ENCODE peak calls at places on chromosomes 13 and 19, in nine cellular contexts. Y is cardiac muscle cell, B is transverse colon, E is tibial nerve, D is AG09309, A is AG10803, M is H9, O is gastrocnemius medialis, Q is progenitor cell of endocrine pancreas. R is an unnamed sample.
A peak's percentile ranks its signal among the peaks of the same experiment; 100 is the strongest.

GRCh38 chr19:5123646-5124045 is 154.7 kb downstream of the KDM4B start:
- DNase-seq in E (no peak), B (no peak), D (no peak), M (peak; percentile 47), O (no peak), Y (no peak), A (no peak), Q (no peak), R (no peak)

GRCh38 chr19:10871711-10872550 is 578 bp downstream of the CARM1 start:
- DNase-seq in A (no peak), E (no peak), D (no peak), O (peak; percentile 18), B (peak; percentile 44), Q (peak; percentile 39), M (no peak), Y (peak; percentile 60), R (no peak)

GRCh38 chr13:51865838-51866237 is 4.1 kb downstream of the CCDC70 start:
- DNase-seq in E (no peak), Y (no peak), O (no peak), D (no peak), Q (no peak), B (no peak), M (peak; percentile 62), A (no peak), R (no peak)

GRCh38 chr19:58577581-58578429 is 4.7 kb upstream of the MZF1 start:
- DNase-seq in D (no peak), A (no peak), E (no peak), M (no peak), O (no peak), Q (peak; percentile 6), B (no peak), Y (no peak), R (no peak)

GRCh38 chr13:49711218-49711863 is 20.1 kb upstream of the EBPL start:
- DNase-seq in O (no peak), M (no peak), A (peak; percentile 37), Y (no peak), B (no peak), Q (no peak), E (no peak), D (peak; percentile 39), R (peak; percentile 83)

GRCh38 chr13:67221630-67222226 is 8.4 kb downstream of the PCDH9 start:
- DNase-seq in M (no peak), E (no peak), B (no peak), A (no peak), D (no peak), Q (no peak), O (no peak), Y (no peak), R (no peak)

GRCh38 chr19:57814505-57815246 is at the start of gene ZNF552:
- DNase-seq in Y (peak; percentile 96), M (peak; percentile 95), E (peak; percentile 69), O (peak; percentile 78), Q (peak; percentile 60), B (peak; percentile 90), A (peak; percentile 89), D (peak; percentile 56), R (peak; percentile 94)

GRCh38 chr19:7658219-7658686 is 10.6 kb upstream of the RETN start:
- DNase-seq in A (no peak), B (peak; percentile 37), O (no peak), D (no peak), Q (no peak), E (no peak), Y (no peak), M (no peak), R (no peak)

GRCh38 chr19:16139752-16140151 is 3.7 kb upstream of the HSH2D start:
- DNase-seq in M (no peak), O (no peak), D (no peak), E (no peak), Y (no peak), Q (no peak), B (peak; percentile 68), A (no peak), R (no peak)

GRCh38 chr19:11378319-11379189 is 4.1 kb downstream of the SWSAP1 start:
- DNase-seq in M (peak; percentile 82), D (no peak), Y (peak; percentile 77), A (peak; percentile 66), Q (peak; percentile 63), E (peak; percentile 35), B (peak; percentile 39), O (no peak), R (peak; percentile 66)

GRCh38 chr13:23427342-23428182 is 5.9 kb downstream of the SACS start:
- DNase-seq in O (no peak), Y (no peak), B (peak; percentile 33), M (no peak), D (peak; percentile 77), A (peak; percentile 91), Q (no peak), E (no peak), R (peak; percentile 94)

GRCh38 chr13:48304132-48304876 is 753 bp downstream of the RB1 start:
- DNase-seq in Y (peak; percentile 49), E (peak; percentile 47), D (no peak), Q (no peak), A (peak; percentile 52), B (peak; percentile 57), M (no peak), O (peak; percentile 13), R (peak; percentile 59)

GRCh38 chr19:17213334-17213733 is 1.8 kb upstream of the USE1 start:
- DNase-seq in Q (no peak), D (no peak), E (no peak), B (no peak), A (no peak), Y (no peak), O (no peak), M (no peak), R (no peak)

GRCh38 chr13:35872369-35872768 is 258.8 kb downstream of the DCLK1 start:
- DNase-seq in Q (no peak), B (no peak), M (no peak), O (no peak), E (no peak), D (no peak), A (no peak), Y (no peak), R (no peak)

GRCh38 chr13:38662362-38662761 is 24.5 kb upstream of the FREM2 start:
- DNase-seq in A (peak; percentile 46), B (no peak), O (no peak), M (no peak), E (no peak), D (no peak), Q (no peak), Y (peak; percentile 56), R (peak; percentile 89)

DNA sequence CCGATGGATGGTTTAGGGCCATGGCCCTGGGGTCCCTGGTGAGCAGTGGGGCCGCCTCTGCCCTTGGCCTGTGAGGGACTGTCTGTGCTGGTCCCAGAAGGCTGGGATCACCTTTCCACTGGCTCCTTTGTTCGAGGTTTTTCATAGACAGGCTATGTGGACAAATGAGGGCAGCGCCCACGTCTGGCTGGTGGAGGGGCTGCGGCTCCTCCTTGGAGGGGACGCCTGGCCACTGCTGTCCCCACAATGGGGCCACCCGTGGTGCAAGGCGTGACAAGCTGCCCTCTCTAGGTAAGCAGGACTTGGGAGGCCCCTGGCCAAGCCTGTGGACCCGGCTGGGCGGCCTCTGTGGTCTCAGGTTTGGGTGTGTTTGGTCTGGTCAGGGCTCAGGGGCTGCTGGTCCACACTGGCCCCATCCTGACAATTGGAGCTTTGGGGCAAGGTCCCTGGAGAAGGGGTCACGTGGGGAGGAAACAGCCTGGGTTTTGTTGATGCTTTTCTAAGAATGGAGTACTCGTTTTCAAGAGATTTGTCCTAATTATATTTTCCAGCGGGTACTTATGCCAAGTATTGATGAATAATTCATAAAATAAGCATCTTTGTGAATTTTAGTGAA is 33.3 kb downstream of the MCF2L start:
- DNase-seq in M (peak; percentile 81), Q (no peak), A (no peak), E (no peak), Y (peak; percentile 58), O (no peak), B (peak; percentile 32), D (no peak), R (no peak)
- TF ChIP-seq CTCF in M (peak; percentile 76), Q (peak; percentile 51), A (no peak), E (no peak), Y (peak; percentile 30), O (no peak), B (peak; percentile 35), D (peak; percentile 23), R (peak; percentile 7)

GRCh38 chr19:48363810-48364563 is at the start of the genes SYNGR4 and TMEM143:
- DNase-seq in Q (peak; percentile 95), A (peak; percentile 99), B (peak; percentile 98), E (peak; percentile 95), M (peak; percentile 99), D (peak; percentile 97), Y (peak; percentile 100), O (peak; percentile 98), R (peak; percentile 100)
- TF ChIP-seq CTCF in Q (no peak), A (no peak), B (no peak), E (no peak), M (no peak), D (no peak), Y (no peak), O (no peak), R (no peak)

DNA sequence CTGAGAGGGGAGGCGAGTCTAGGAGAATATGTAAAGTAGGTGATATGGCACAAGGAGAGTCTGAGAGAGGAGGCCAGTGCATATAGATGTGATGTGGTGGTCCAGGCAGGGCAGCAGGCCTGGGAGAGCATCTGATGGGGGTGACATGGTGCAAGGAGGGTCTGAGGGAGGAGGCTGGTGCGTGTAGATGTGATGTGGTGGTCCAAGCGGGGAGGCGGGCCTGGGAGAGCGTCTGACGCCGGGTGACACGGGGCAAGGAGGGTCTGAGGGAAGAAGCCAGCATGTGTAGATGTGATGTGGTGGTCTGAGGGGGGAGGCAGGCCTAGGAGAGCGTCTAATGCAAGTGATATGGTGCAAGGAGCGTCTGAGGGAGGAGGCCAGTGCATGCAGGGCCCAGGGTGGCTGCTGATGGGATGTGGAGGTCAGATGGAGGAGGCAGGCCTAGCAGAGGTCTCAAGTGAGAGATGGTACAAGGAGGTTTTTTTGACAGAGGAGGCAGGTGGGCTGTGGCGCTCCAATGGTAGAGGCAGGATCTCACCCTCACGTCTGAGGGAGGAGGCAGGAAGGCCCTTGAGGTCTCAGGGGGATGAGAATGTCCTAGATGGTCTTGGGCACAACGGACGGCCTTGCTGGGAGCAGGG is 16.2 kb downstream of the NFIC start:
- DNase-seq in M (no peak), Q (no peak), A (no peak), B (no peak), E (no peak), D (no peak), Y (no peak), O (no peak), R (no peak)
- TF ChIP-seq CTCF in M (no peak), Q (no peak), A (no peak), B (no peak), E (no peak), D (no peak), Y (no peak), O (no peak), R (no peak)

DNA sequence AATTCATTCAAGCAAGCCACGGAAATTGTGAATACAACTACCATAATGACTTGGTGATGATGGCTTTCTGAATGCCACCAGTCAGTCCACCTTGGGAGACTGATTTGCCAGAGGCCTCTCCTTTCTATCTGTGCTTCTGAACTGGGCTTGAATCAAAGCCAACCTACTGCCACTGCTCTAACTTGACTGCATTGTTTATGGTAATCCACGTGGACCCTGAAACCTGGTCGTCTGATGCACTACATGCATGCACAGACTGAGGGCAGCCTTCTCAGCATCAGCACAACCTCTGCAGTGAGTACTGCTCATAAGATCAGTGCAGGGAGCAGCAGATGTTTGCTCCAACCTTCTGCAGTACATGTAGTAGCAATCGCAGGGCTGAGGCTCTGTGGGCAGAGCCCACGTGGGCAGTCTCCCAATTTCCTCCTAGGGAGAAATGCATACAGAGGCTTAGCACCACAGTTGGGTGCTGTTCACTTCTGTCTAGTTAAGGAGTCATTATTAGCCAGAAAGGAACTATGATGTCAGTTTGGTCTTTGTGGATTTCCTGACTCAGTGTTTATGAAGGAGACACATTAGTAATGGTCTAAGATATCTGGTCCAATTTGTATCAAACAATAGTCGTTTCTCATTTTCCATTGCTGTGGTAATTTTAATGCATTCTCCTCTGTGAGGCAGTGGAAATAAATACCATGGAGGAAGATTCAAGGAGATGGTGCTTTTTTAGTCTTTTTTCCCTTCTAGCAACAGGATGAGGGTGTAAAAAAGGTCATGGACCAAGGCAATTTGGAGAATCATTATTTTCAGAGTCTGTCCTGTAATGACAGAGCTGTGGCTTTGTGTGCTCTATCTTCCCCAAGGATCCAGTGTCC is 82.5 kb downstream of the AKAP11 start:
- DNase-seq in M (no peak), Y (peak; percentile 33), Q (no peak), B (no peak), D (no peak), A (peak; percentile 25), O (no peak), E (no peak), R (peak; percentile 73)
- TF ChIP-seq CTCF in M (peak; percentile 23), Y (peak; percentile 40), Q (no peak), B (no peak), D (peak; percentile 15), A (no peak), O (no peak), E (no peak), R (peak; percentile 34)

R was measured in fibroblast of pulmonary artery.